ENCODE peak calls at places on chromosome 5, in six cellular contexts. P, Z, R, X, K and E are unnamed samples.

GRCh38 chr5:145585-146323 is 45.5 kb upstream of the LRRC14B start:
- DNase-seq in P (no peak), Z (no peak), R (no peak), X (no peak), K (no peak), E (no peak)

GRCh38 chr5:134451618-134452505 is 40.2 kb upstream of the CDKN2AIPNL start:
- DNase-seq in P (peak), Z (peak), R (peak), X (peak), K (peak), E (peak)

GRCh38 chr5:67985686-67986387 is 229.7 kb upstream of the PIK3R1 start:
- DNase-seq in P (peak), Z (no peak), R (peak), X (no peak), K (no peak), E (no peak)

GRCh38 chr5:172733179-172733973 is 37.6 kb downstream of the DUSP1 start:
- DNase-seq in P (peak), Z (no peak), R (peak), X (peak), K (peak), E (peak)

GRCh38 chr5:178310130-178310865 is 77.7 kb upstream of the PHYKPL start:
- DNase-seq in P (no peak), Z (no peak), R (no peak), X (no peak), K (no peak), E (no peak)

GRCh38 chr5:169547508-169547907 is 36.1 kb upstream of the SPDL1 start:
- DNase-seq in P (peak), Z (no peak), R (no peak), X (no peak), K (no peak), E (no peak)

GRCh38 chr5:72064801-72065570 is 42.3 kb upstream of the MAP1B start:
- DNase-seq in P (no peak), Z (no peak), R (no peak), X (no peak), K (no peak), E (no peak)

GRCh38 chr5:135930949-135931295 is 23.9 kb downstream of the LECT2 start:
- DNase-seq in P (no peak), Z (no peak), R (no peak), X (no peak), K (no peak), E (no peak)

GRCh38 chr5:98771389-98772109 is 1.9 kb upstream of the RGMB start:
- DNase-seq in P (peak), Z (peak), R (peak), X (peak), K (peak), E (peak)

GRCh38 chr5:10268100-10268499 is 18.0 kb downstream of the CCT5 start:
- DNase-seq in P (peak), Z (no peak), R (no peak), X (no peak), K (no peak), E (no peak)

GRCh38 chr5:157686841-157687554 is 15.7 kb downstream of the C5orf52 start:
- DNase-seq in P (no peak), Z (no peak), R (no peak), X (no peak), K (no peak), E (no peak)

GRCh38 chr5:172953776-172954189 is 5.4 kb upstream of the RPL26L1 start:
- DNase-seq in P (peak), Z (no peak), R (peak), X (no peak), K (no peak), E (peak)

DNA sequence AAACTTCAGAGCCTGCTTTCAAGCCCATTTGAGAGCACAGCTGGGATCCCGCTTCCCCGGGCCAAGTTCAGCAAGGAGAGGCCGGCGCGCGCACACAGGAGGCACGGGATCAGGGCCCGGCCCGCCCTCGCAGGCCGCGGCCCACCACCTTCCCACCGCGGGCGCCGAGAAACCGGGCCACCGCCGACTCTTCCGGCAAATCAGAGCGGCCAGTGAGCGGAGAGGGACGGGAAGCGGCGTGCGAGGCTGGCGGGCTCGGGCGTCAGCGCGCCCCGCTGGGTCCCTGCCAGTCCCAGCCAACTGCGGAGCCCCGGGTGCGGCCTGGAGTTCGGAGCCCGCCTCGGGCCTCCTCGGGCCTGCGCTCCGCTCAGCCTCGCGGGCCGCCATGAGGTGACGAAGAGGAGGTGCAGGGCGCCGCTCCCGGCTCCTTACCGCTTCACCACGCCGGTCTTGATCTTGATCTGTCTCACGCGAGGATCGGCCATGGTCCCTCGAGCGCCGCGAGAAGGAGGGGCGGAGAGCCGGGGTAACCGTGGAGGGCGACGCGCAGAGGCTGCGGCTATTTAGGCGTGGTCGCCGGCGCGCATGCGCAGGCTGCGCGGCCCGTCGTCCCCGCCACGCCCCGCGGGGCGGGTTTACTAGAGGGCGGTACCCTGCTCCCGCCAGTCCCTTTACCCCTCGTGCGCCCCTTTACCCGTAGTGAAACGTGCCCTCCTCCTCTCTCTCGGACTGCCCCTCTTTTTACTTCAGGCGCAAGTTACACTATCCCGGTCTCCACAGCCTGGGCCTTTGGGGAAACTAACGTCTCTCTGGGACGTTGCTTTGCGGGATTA is at the start of gene TBCA:
- DNase-seq in P (peak), Z (peak), R (peak), X (peak), K (peak), E (peak)
- TF ChIP-seq CTCF in P (peak), Z (no peak), R (no peak), X (no peak), K (no peak), E (peak)

DNA sequence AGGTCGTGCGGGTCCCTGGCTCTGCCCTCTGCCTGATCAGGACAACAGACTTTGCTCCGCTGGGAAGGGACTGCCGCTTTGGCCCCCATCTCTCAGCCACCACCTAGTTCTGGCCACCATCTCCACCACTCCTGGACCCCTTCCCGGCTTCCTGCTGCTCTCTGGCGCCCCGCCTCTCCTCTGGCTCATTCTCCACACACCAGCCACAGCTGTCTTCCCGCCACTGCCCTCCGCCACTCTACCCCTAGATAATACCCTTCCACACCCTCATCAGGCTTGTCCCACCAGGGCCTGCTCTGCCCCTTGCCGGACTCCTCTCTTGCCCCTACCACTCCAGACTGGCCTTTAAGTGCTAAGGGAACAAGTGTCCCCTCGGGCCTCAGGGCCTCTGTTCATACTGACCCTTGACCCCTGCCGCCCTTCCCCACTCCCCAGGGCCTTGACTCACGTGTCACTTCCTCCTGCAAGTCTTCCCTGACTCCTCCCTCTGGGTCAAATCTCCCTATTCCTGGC is 3.0 kb upstream of the CDX1 start:
- DNase-seq in P (no peak), Z (no peak), R (peak), X (peak), K (peak), E (no peak)
- TF ChIP-seq CTCF in P (peak), Z (no peak), R (peak), X (no peak), K (no peak), E (no peak)

GRCh38 chr5:142652563-142652962 is 33.3 kb downstream of the FGF1 start:
- DNase-seq in P (no peak), Z (no peak), R (no peak), X (no peak), K (no peak), E (no peak)
- TF ChIP-seq CTCF in P (no peak), Z (no peak), R (no peak), X (no peak), K (no peak), E (no peak)

GRCh38 chr5:2747372-2748179 is 3.9 kb downstream of the IRX2 start:
- DNase-seq in P (no peak), Z (no peak), R (no peak), X (no peak), K (no peak), E (peak)

GRCh38 chr5:2744485-2744884 is 7.0 kb downstream of the IRX2 start:
- DNase-seq in P (no peak), Z (no peak), R (peak), X (no peak), K (no peak), E (no peak)

GRCh38 chr5:2748841-2749513 is 2.5 kb downstream of the IRX2 start:
- DNase-seq in P (no peak), Z (no peak), R (no peak), X (no peak), K (no peak), E (peak)

GRCh38 chr5:2748180-2748840 is 3.2 kb downstream of the IRX2 start:
- DNase-seq in P (no peak), Z (no peak), R (no peak), X (no peak), K (no peak), E (no peak)

DNA sequence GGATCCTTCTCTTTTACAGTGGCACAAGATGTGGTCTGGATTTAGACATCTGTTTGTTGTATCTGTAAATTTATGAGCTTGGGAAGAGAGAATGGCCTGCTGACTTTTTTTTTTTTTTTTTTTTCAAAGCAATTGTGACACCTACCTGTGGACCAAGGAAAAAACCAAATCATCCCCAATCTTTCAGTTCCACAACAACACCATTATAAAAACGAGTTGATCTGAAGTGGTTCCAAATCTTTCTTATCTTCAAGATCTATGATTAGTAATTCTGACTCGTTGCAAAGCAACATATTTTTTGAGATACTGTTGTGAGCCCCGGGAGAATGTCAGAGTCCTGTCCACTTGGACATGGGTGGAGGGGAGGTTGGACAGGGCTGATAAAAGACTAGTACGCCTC is 4.8 kb downstream of the IRX2 start:
- DNase-seq in P (no peak), Z (no peak), R (no peak), X (no peak), K (no peak), E (peak)
- TF ChIP-seq CTCF in P (no peak), Z (no peak), R (no peak), X (no peak), K (no peak), E (peak)

DNA sequence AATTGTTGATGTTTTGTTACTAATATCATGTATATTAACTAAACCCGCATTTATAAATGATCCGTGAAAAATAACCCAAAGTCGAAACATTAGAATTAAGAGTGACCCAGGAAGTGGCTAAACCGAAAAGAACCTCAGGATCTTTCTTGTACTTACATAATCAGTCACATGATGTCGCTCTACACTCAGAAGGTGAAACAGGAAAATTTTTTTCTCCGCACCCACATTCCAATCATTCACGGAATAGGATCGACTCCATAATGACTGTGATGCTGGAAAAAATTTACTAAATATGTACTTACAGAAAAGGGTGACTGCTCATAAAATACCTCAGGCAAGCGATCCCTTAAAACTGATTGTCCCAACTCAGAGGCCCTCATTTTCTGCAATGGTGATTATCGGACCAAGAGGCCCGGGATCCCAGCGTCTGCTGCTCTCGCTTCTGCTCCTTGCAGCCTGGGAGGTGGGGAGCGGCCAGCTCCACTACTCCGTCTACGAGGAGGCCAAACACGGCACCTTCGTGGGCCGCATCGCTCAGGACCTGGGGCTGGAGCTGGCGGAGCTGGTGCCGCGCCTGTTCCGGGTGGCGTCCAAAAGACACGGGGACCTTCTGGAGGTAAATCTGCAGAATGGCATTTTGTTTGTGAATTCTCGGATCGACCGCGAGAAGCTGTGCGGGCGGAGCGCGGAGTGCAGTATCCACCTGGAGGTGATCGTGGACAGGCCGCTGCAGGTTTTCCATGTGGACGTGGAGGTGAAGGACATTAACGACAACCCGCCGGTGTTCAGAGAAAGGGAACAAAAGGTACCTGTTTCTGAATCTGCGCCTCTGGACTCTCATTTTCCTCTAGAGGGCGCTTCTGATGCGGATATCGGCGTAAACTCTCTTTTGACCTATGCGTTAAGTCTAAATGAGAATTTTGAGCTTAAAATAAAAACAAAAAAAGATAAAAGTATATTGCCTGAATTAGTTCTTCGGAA is at the start of gene PCDHA12:
- DNase-seq in P (no peak), Z (no peak), R (no peak), X (no peak), K (no peak), E (peak)
- TF ChIP-seq CTCF in P (no peak), Z (no peak), R (no peak), X (no peak), K (no peak), E (peak)